ENCODE peak calls at places on chromosomes 1 and 21, in six cellular contexts. R is astrocyte of the spinal cord; Z is activated gamma-delta T cell treated with anti-CD3 and anti-CD28 coated beads, Interleukin-2, amount 50 U/mL, for 16 hours; J is mesendoderm; T is K562; N is ACHN. I is an unnamed sample.
A peak's percentile ranks its signal among the peaks of the same experiment; 100 is the strongest.

GRCh38 chr1:103514920-103515503 is 10.5 kb upstream of the RNPC3 start:
- DNase-seq in T (peak; percentile 13), Z (no peak), J (peak; percentile 55), R (peak; percentile 71), N (peak; percentile 54), I (peak; percentile 66)

GRCh38 chr21:45309069-45309521 is 21.4 kb upstream of the POFUT2 start:
- DNase-seq in T (peak; percentile 80), N (peak; percentile 63), R (peak; percentile 75), Z (no peak), J (peak; percentile 79), I (peak; percentile 89)

GRCh38 chr1:23576338-23577055 is 17.2 kb upstream of the ID3 start:
- DNase-seq in R (peak; percentile 26), T (no peak), Z (no peak), J (no peak), N (peak; percentile 16), I (no peak)

GRCh38 chr1:74596770-74597169 is 76.8 kb downstream of the ERICH3 start:
- DNase-seq in R (no peak), Z (no peak), T (no peak), N (no peak), J (no peak), I (no peak)

GRCh38 chr1:119647228-119647733 is 785 bp downstream of the ZNF697 start:
- DNase-seq in R (peak; percentile 15), J (no peak), T (no peak), N (peak; percentile 8), Z (no peak), I (no peak)

GRCh38 chr21:14901482-14901958 is 163.3 kb downstream of the NRIP1 start:
- DNase-seq in J (no peak), R (peak; percentile 98), T (no peak), Z (no peak), N (peak; percentile 82), I (no peak)

GRCh38 chr1:223886516-223886921 is 40.8 kb upstream of the TP53BP2 start:
- DNase-seq in Z (no peak), R (no peak), J (no peak), T (no peak), N (peak; percentile 11), I (no peak)

GRCh38 chr1:91166106-91166712 is 144.4 kb upstream of the ZNF644 start:
- DNase-seq in N (peak; percentile 56), J (peak; percentile 84), T (peak; percentile 67), R (peak; percentile 65), Z (no peak), I (peak; percentile 53)

GRCh38 chr1:75587692-75588091 is 23.2 kb downstream of the SLC44A5 start:
- DNase-seq in N (no peak), Z (no peak), J (peak; percentile 93), R (no peak), T (no peak), I (no peak)

GRCh38 chr1:27145934-27146354 is 9.0 kb downstream of the SLC9A1 start:
- DNase-seq in R (peak; percentile 82), J (peak; percentile 77), N (peak; percentile 77), T (peak; percentile 67), Z (no peak), I (no peak)

GRCh38 chr1:198638894-198639319 is at the start of gene PTPRC:
- DNase-seq in Z (no peak), R (no peak), J (no peak), T (no peak), N (no peak), I (no peak)